ENCODE peak calls at places on chromosomes 13 and 19, in eight cellular contexts. V is neuronal stem cell, E is T-cell, Y is A673, A is psoas muscle, B is HTR-8/SVneo, I is BJ, K is astrocyte of the hippocampus. N is an unnamed sample.

GRCh38 chr13:39816936-39817335 is 161.5 kb downstream of the COG6 start:
- DNase-seq in E (no peak), A (no peak), B (no peak), K (peak), I (no peak), Y (peak), V (no peak), N (no peak)

GRCh38 chr19:46256855-46257254 is 27.3 kb downstream of the IGFL1 start:
- DNase-seq in I (no peak), Y (no peak), B (no peak), K (no peak), E (no peak), A (no peak), V (no peak), N (no peak)

GRCh38 chr19:4389064-4389375 is 11.3 kb downstream of the SH3GL1 start:
- DNase-seq in V (no peak), K (no peak), I (no peak), A (no peak), E (no peak), B (no peak), Y (no peak), N (no peak)

GRCh38 chr13:46754812-46755211 is 42.1 kb downstream of the ESD start:
- DNase-seq in I (no peak), A (no peak), K (no peak), E (no peak), Y (no peak), B (no peak), V (no peak), N (no peak)

GRCh38 chr19:18306209-18306902 is 16.5 kb downstream of the LSM4 start:
- DNase-seq in Y (no peak), B (no peak), A (no peak), K (no peak), V (no peak), E (no peak), I (no peak), N (no peak)

GRCh38 chr19:12868540-12869112 is 12.6 kb downstream of the DNASE2 start:
- DNase-seq in B (no peak), E (no peak), K (no peak), A (no peak), V (no peak), I (no peak), Y (no peak), N (no peak)

GRCh38 chr19:20423381-20424207 is 142.0 kb downstream of the ZNF737 start:
- DNase-seq in Y (no peak), I (no peak), B (no peak), V (peak), E (no peak), K (peak), A (peak), N (no peak)

GRCh38 chr19:6103217-6103644 is 7.1 kb downstream of the RFX2 start:
- DNase-seq in I (peak), K (peak), B (no peak), V (no peak), A (peak), E (no peak), Y (no peak), N (no peak)

GRCh38 chr19:10533656-10534386 is 9.9 kb upstream of the ATG4D start:
- DNase-seq in V (no peak), B (peak), I (peak), Y (no peak), K (peak), A (no peak), E (no peak), N (no peak)